ENCODE peak calls at places on chromosomes 11 and 22, in eight cellular contexts. L is heart left ventricle, Q is uterus, T is spleen, S is heart right ventricle, N is tibial nerve, D is sigmoid colon, W is transverse colon. M is an unnamed sample. For H3K4me1, the result is how much of the 10 kb centered on the place peaks cover.

GRCh38 chr11:92226331-92227232 is 2.0 kb downstream of the FAT3 start:
- DNase-seq in D (no peak), L (no peak), W (no peak), N (no peak), S (peak), Q (no peak), T (no peak), M (no peak)

GRCh38 chr11:77147668-77148321 is 19.7 kb downstream of the MYO7A start:
- DNase-seq in S (no peak), N (no peak), T (no peak), L (no peak), Q (no peak), W (peak), D (no peak), M (no peak)

GRCh38 chr11:117096140-117096972 is 1.9 kb downstream of the SIK3 start:
- DNase-seq in S (no peak), T (no peak), N (no peak), Q (no peak), L (no peak), D (no peak), W (peak), M (no peak)

GRCh38 chr11:68950268-68950667 is 30.5 kb downstream of the MRGPRD start:
- DNase-seq in S (no peak), Q (no peak), L (no peak), N (no peak), T (no peak), D (no peak), W (no peak), M (no peak)

GRCh38 chr11:1893581-1894359 is 2.1 kb upstream of the PRR33 start:
- DNase-seq in N (no peak), L (no peak), W (no peak), Q (no peak), T (no peak), S (no peak), D (no peak), M (no peak)

GRCh38 chr11:88849368-88849767 is 216.4 kb downstream of the GRM5 start:
- DNase-seq in W (no peak), D (no peak), Q (no peak), N (no peak), L (no peak), T (no peak), S (no peak), M (no peak)

GRCh38 chr11:12266943-12267342 is 110.4 kb upstream of the PARVA start:
- DNase-seq in W (no peak), N (no peak), Q (no peak), D (no peak), S (no peak), T (no peak), L (no peak), M (no peak)

GRCh38 chr11:66172146-66172545 is 96.3 kb upstream of the RAB1B start:
- DNase-seq in W (no peak), S (no peak), L (no peak), N (no peak), D (no peak), Q (no peak), T (no peak), M (peak)

GRCh38 chr22:32444068-32444467 is 20.2 kb downstream of the BPIFC start:
- DNase-seq in D (no peak), W (peak), T (no peak), S (no peak), L (no peak), Q (no peak), N (no peak), M (no peak)

GRCh38 chr11:85027346-85027745 is 599.8 kb downstream of the DLG2 start:
- DNase-seq in N (no peak), L (no peak), S (peak), Q (no peak), T (no peak), W (no peak), D (no peak), M (no peak)

GRCh38 chr11:97109078-97109477 is 719.3 kb downstream of the JRKL start:
- DNase-seq in D (no peak), Q (no peak), L (no peak), T (no peak), W (no peak), S (no peak), N (no peak), M (no peak)

GRCh38 chr11:110362916-110363574 is 66.6 kb upstream of the RDX start:
- DNase-seq in S (peak), L (peak), D (no peak), T (no peak), W (no peak), N (no peak), Q (no peak), M (no peak)

GRCh38 chr11:59283825-59284772 is 71.4 kb upstream of the MPEG1 start:
- DNase-seq in W (peak), T (no peak), N (peak), D (no peak), L (peak), Q (peak), S (no peak), M (peak)

GRCh38 chr22:42990131-42990838 is 24.7 kb downstream of the PACSIN2 start:
- DNase-seq in W (peak), L (no peak), Q (no peak), S (no peak), D (peak), N (no peak), T (no peak), M (peak)

GRCh38 chr22:49738006-49738405 is 89.7 kb downstream of the BRD1 start:
- DNase-seq in L (no peak), S (no peak), N (no peak), Q (no peak), T (no peak), D (no peak), W (no peak), M (no peak)

GRCh38 chr11:2795491-2795991 is 90.0 kb downstream of the CDKN1C start:
- DNase-seq in D (peak), Q (peak), L (peak), N (peak), T (peak), S (peak), W (peak), M (peak)

GRCh38 chr11:45216901-45217300 is 69.2 kb downstream of the SYT13 start:
- DNase-seq in S (no peak), W (no peak), L (no peak), Q (no peak), T (no peak), N (no peak), D (no peak), M (no peak)

GRCh38 chr22:36439481-36440271 is 41.8 kb downstream of the TXN2 start:
- DNase-seq in D (peak), L (peak), N (no peak), T (no peak), W (peak), Q (peak), S (peak), M (peak)

GRCh38 chr22:23750744-23751440 is at the start of gene ZNF70:
- DNase-seq in T (peak), Q (peak), S (peak), L (peak), W (peak), D (peak), N (peak), M (peak)

GRCh38 chr11:78786086-78786485 is 211.4 kb upstream of the NARS2 start:
- DNase-seq in N (no peak), S (no peak), Q (no peak), T (no peak), D (no peak), W (no peak), L (no peak), M (no peak)

GRCh38 chr11:19966435-19966834 is 193.8 kb downstream of the DBX1 start:
- DNase-seq in S (no peak), W (no peak), L (no peak), D (no peak), Q (no peak), T (no peak), N (no peak), M (no peak)

GRCh38 chr11:119433369-119433749 is 10.4 kb upstream of the THY1 start:
- DNase-seq in W (no peak), D (no peak), N (no peak), S (no peak), L (no peak), T (no peak), Q (no peak), M (no peak)

GRCh38 chr11:93476796-93477195 is 66.4 kb downstream of the SMCO4 start:
- DNase-seq in N (no peak), W (no peak), D (no peak), S (no peak), L (no peak), Q (no peak), T (no peak), M (no peak)

GRCh38 chr11:19595499-19595839 is 117.2 kb upstream of the NAV2 start:
- DNase-seq in L (no peak), T (no peak), Q (no peak), W (no peak), S (no peak), N (no peak), D (no peak), M (no peak)

GRCh38 chr11:119363081-119363861 is 16.8 kb upstream of the MFRP start:
- DNase-seq in T (peak), N (no peak), Q (no peak), S (no peak), D (no peak), W (no peak), L (no peak), M (no peak)

GRCh38 chr22:33874206-33874605 is 46.1 kb downstream of the LARGE1 start:
- DNase-seq in T (peak), Q (no peak), L (no peak), D (no peak), N (no peak), S (no peak), W (peak), M (no peak)

GRCh38 chr11:58658553-58659080 is 36.2 kb downstream of the CNTF start:
- DNase-seq in L (no peak), Q (no peak), T (no peak), S (no peak), W (no peak), D (no peak), N (no peak), M (no peak)

GRCh38 chr11:71355266-71355665 is 92.9 kb downstream of the DHCR7 start:
- DNase-seq in N (no peak), L (no peak), T (no peak), W (no peak), S (no peak), Q (no peak), D (no peak), M (no peak)

GRCh38 chr11:28815110-28815509 is 706.9 kb downstream of the METTL15 start:
- DNase-seq in N (no peak), Q (no peak), D (no peak), S (no peak), L (no peak), W (no peak), T (no peak), M (no peak)

GRCh38 chr11:123742334-123742733 is 874 bp upstream of the ZNF202 start:
- DNase-seq in S (no peak), N (no peak), T (no peak), L (no peak), Q (no peak), D (no peak), W (no peak), M (no peak)

DNA sequence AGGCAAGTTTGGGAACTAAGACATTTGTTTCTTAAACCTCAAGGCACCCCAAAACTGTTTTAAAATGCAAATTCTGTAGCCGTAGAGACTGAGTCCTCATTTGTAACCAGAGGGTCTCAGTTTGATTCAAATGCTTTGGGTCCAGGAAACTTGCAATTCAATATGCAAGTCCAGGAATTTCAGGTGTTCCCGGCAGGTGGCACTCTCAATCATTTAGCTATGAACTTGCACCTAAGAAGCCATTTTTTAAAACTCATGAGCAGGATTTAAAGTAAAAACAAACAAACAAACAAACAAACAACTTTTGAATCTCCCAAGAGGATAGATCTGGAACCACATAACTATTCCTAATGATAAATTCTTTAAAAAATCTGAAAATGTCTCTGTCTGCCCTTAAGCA is 8.7 kb upstream of the ABTB2 start:
- DNase-seq in T (no peak), N (no peak), S (no peak), Q (no peak), D (no peak), W (peak), L (no peak), M (peak)
- TF ChIP-seq CTCF in T (no peak), N (no peak), S (no peak), Q (no peak), D (no peak), W (peak), L (peak), M (no peak)

GRCh38 chr11:72431846-72432245 is 2.5 kb downstream of the CLPB start:
- DNase-seq in W (no peak), N (no peak), Q (no peak), D (no peak), S (no peak), T (no peak), L (no peak), M (no peak)

GRCh38 chr11:72432347-72433287 is 1.7 kb downstream of the CLPB start:
- DNase-seq in D (no peak), Q (no peak), S (no peak), L (no peak), W (no peak), T (no peak), N (no peak), M (no peak)

GRCh38 chr11:72439455-72439854 is 5.1 kb upstream of the CLPB start:
- DNase-seq in T (no peak), L (no peak), W (no peak), S (no peak), Q (no peak), D (no peak), N (no peak), M (no peak)

GRCh38 chr11:72433455-72434061 is 773 bp downstream of the CLPB start:
- DNase-seq in Q (peak), N (no peak), L (no peak), W (no peak), S (peak), D (no peak), T (no peak), M (no peak)

DNA sequence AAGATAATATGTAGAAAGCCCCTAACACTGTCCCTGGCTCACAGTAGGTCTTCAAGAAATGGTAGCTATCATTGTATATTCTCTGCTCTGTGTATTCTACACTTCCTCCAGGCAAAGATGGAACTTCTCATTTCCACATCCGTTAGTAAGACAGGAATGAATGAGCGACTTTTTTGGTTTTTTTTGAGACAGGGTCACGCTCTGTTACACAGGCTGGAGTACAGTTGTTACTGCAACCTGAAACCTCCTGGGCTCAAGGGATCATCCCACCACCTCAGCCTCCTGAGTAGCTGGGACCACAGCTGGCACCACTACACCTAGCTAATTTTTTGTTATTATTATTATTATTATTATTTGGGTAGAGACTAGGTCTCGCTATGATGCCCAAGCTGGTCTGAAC is 2.3 kb upstream of the CLPB start:
- DNase-seq in D (no peak), S (no peak), W (no peak), N (no peak), T (no peak), Q (no peak), L (no peak), M (no peak)
- H3K4me1 ChIP-seq in D (under half), S (under half), W (under half), N (under half), T (under half), Q (under half), L (under half), M (under half)

GRCh38 chr11:124898711-124899110 is 1.0 kb upstream of the ROBO4 start:
- DNase-seq in S (peak), L (peak), W (no peak), Q (peak), D (peak), T (peak), N (no peak), M (peak)
- TF ChIP-seq CTCF in S (no peak), L (no peak), W (no peak), Q (no peak), D (no peak), T (no peak), N (no peak), M (no peak)

GRCh38 chr11:60872952-60873524 is 5.7 kb downstream of the ZP1 start:
- DNase-seq in L (no peak), D (peak), W (peak), T (peak), S (no peak), Q (peak), N (no peak), M (peak)

GRCh38 chr11:60872124-60872951 is 5.0 kb downstream of the ZP1 start:
- DNase-seq in L (peak), D (peak), N (peak), T (peak), S (no peak), Q (peak), W (peak), M (no peak)

GRCh38 chr11:60875366-60875720 is 8.0 kb downstream of the ZP1 start:
- DNase-seq in Q (peak), S (no peak), T (no peak), W (no peak), L (no peak), D (peak), N (no peak), M (no peak)

GRCh38 chr11:60874421-60875365 is 7.4 kb downstream of the ZP1 start:
- DNase-seq in S (no peak), N (no peak), W (no peak), D (peak), T (peak), L (no peak), Q (peak), M (no peak)

DNA sequence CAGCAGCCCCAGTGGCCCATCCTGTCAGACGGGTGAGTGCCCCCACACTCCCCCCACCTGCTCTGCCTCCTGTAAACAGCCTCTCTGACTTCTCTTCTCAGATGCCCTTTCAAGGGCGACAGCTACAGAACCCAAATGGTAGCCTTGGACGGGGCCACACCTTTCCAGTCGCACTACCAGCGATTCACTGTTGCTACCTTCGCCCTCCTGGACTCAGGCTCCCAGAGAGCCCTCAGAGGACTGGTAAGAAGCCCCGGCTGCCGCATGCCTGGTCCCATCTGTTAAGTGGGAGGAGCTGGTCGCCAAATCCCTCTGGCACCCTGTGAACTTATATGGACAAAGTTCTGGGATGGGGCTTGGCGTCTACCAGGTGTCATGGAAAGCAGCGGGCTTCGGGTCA is 6.2 kb downstream of the ZP1 start:
- DNase-seq in W (no peak), D (peak), S (no peak), T (peak), Q (peak), N (no peak), L (no peak), M (no peak)
- H3K4me1 ChIP-seq in W (under half), D (under half), S (half or more), T (under half), Q (under half), N (under half), L (half or more), M (under half)

GRCh38 chr11:16883179-16883578 is 131.0 kb downstream of the PLEKHA7 start:
- DNase-seq in T (no peak), L (peak), N (no peak), S (peak), D (no peak), Q (no peak), W (peak), M (no peak)
- TF ChIP-seq CTCF in T (no peak), L (peak), N (peak), S (peak), D (no peak), Q (no peak), W (no peak), M (peak)

DNA sequence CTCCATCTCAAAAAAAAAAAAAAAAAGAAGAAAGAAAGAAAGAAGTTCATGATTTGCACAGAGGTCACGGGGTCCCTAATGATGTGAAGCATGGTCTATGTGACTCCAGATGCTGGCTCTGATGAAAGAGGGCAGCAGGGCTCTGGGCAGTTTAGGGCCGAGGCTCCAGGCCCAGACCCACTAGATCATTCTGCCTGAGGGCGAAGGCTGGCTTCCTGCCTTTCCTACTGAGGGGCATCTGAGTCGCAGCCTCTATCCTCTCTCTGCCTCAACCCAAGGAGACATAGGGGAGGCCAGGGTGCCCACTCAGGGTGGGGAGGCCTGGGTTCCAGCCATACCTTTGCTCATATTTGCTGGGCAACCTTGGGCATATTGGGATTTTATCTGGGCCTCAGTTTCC is 4.8 kb downstream of the SLC35E4 start:
- DNase-seq in T (no peak), W (no peak), L (no peak), N (no peak), Q (no peak), S (no peak), D (no peak), M (no peak)
- H3K4me1 ChIP-seq in T (under half), W (under half), L (under half), N (under half), Q (under half), S (under half), D (under half), M (under half)

DNA sequence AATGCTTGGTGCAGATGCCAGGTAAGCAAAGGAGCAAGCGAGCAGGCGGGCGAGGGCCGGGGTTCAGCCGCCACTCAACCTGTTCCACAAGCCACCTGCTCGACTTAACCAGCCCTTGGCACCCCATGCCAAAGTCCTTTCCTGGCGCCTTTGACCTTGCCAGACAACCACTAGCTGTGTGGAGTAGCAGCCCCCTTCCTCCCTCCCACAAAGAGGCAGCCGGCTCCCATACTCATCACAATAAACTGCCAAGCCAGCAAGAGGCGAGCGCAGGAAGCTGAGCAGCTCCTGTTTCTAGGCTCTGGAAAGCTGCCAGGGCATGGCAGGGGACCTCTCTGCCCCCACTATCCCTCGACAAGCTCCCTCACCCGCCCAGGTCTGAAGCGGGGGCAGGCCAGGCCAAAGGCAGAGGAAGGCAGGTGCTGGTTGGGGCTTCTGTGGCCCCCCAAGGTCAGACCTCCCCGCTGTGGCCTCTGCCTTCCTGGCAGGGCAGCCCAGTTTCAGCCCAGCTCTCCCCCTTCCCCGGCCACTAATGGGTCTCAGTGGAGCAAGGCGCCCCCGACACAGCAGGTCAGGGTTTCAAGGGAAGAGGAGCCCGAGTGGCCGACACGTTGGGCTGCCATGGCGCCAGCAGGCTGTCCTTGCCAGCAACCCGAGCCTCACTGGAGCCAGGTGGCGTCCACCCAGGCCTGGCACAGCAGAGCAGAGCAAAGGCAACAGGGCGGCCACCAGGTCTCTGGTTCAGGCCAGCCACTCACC is 15.3 kb downstream of the MACROD1 start:
- DNase-seq in L (peak), Q (no peak), W (no peak), T (peak), S (peak), D (no peak), N (no peak), M (peak)
- TF ChIP-seq CTCF in L (no peak), Q (no peak), W (no peak), T (no peak), S (no peak), D (no peak), N (no peak), M (no peak)

GRCh38 chr11:34624069-34624468 is 3.2 kb downstream of the EHF start:
- DNase-seq in Q (no peak), L (no peak), W (peak), N (no peak), D (no peak), T (peak), S (no peak), M (no peak)
- H3K4me1 ChIP-seq in Q (under half), L (under half), W (under half), N (under half), D (under half), T (under half), S (under half), M (under half)